ENCODE peak calls at places on chromosome 17, in four cellular contexts. Z is ascending aorta, P is lower leg skin, Q is pancreas. U is an unnamed sample.

GRCh38 chr17:12789075-12789975 is at the start of gene ARHGAP44:
- DNase-seq in Z (peak), Q (peak), P (peak), U (peak)

GRCh38 chr17:81394377-81394747 is 895 bp upstream of the BAHCC1 start:
- DNase-seq in Q (no peak), Z (no peak), P (no peak), U (no peak)

GRCh38 chr17:51733166-51733565 is 425.3 kb downstream of the CA10 start:
- DNase-seq in Q (no peak), Z (no peak), P (no peak), U (no peak)

GRCh38 chr17:10631048-10631700 is 25.9 kb downstream of the MYH3 start:
- DNase-seq in P (no peak), Q (no peak), Z (no peak), U (peak)

GRCh38 chr17:80920406-80920805 is 71.2 kb upstream of the CHMP6 start:
- DNase-seq in Z (no peak), P (no peak), Q (no peak), U (peak)

GRCh38 chr17:37518816-37519215 is 29.1 kb downstream of the DUSP14 start:
- DNase-seq in P (no peak), Z (no peak), Q (no peak), U (no peak)

GRCh38 chr17:38939987-38940386 is 14.6 kb downstream of the LASP1NB start:
- DNase-seq in Z (no peak), Q (no peak), P (no peak), U (no peak)

GRCh38 chr17:78019976-78020716 is 61.6 kb downstream of the TNRC6C start:
- DNase-seq in P (no peak), Z (no peak), Q (no peak), U (no peak)

GRCh38 chr17:38660097-38661026 is 14.4 kb downstream of the EPOP start:
- DNase-seq in Q (no peak), P (no peak), Z (no peak), U (no peak)

GRCh38 chr17:37309051-37309450 is 66.7 kb upstream of the C17orf78 start:
- DNase-seq in Z (no peak), P (no peak), Q (no peak), U (no peak)

GRCh38 chr17:40554646-40555295 is 10.5 kb downstream of the CCR7 start:
- DNase-seq in Q (no peak), P (peak), Z (peak), U (no peak)

GRCh38 chr17:81399481-81400153 is 4.4 kb downstream of the BAHCC1 start:
- DNase-seq in P (no peak), Q (no peak), Z (no peak), U (no peak)

GRCh38 chr17:12229315-12229714 is 208.6 kb downstream of the MAP2K4 start:
- DNase-seq in Z (no peak), P (no peak), Q (no peak), U (no peak)

GRCh38 chr17:2797226-2797625 is 988 bp downstream of the RAP1GAP2 start:
- DNase-seq in P (no peak), Z (no peak), Q (no peak), U (no peak)

GRCh38 chr17:37299257-37299985 is 76.4 kb upstream of the C17orf78 start:
- DNase-seq in P (no peak), Q (no peak), Z (no peak), U (peak)

GRCh38 chr17:60065136-60065535 is 13.6 kb downstream of the HEATR6 start:
- DNase-seq in Q (no peak), P (no peak), Z (no peak), U (peak)

GRCh38 chr17:19386974-19387920 is at the start of gene MFAP4:
- DNase-seq in Z (peak), Q (no peak), P (peak), U (peak)

GRCh38 chr17:13597723-13598347 is 3.9 kb downstream of the HS3ST3A1 start:
- DNase-seq in Q (no peak), P (no peak), Z (no peak), U (peak)

GRCh38 chr17:63984651-63985386 is 12.1 kb upstream of the SCN4A start:
- DNase-seq in P (peak), Q (no peak), Z (peak), U (peak)

GRCh38 chr17:15998031-15998574 is 1.4 kb downstream of the ZSWIM7 start:
- DNase-seq in Z (no peak), Q (no peak), P (no peak), U (no peak)
- H3K4me3 ChIP-seq in Z (peak), Q (no peak), P (no peak), U (peak)

GRCh38 chr17:73952498-73953205 is 250.8 kb upstream of the RPL38 start:
- DNase-seq in Z (no peak), P (peak), Q (peak), U (no peak)

GRCh38 chr17:73953206-73954033 is 250.1 kb upstream of the RPL38 start:
- DNase-seq in Q (no peak), Z (no peak), P (no peak), U (no peak)

GRCh38 chr17:73950515-73950914 is 253.0 kb upstream of the RPL38 start:
- DNase-seq in Z (no peak), P (peak), Q (no peak), U (no peak)

GRCh38 chr17:73949903-73950302 is 253.6 kb upstream of the RPL38 start:
- DNase-seq in P (no peak), Z (no peak), Q (peak), U (no peak)

GRCh38 chr17:73952136-73952497 is 251.4 kb upstream of the RPL38 start:
- DNase-seq in Z (no peak), P (peak), Q (no peak), U (no peak)
- H3K4me3 ChIP-seq in Z (peak), P (no peak), Q (no peak), U (no peak)

GRCh38 chr17:50632637-50633036 is 2.0 kb upstream of the ABCC3 start:
- DNase-seq in Z (no peak), P (no peak), Q (no peak), U (no peak)
- H3K4me3 ChIP-seq in Z (no peak), P (no peak), Q (no peak), U (no peak)

GRCh38 chr17:35496470-35497290 is 40.8 kb downstream of the SLFN12L start:
- DNase-seq in Q (no peak), P (no peak), Z (no peak), U (no peak)
- H3K4me3 ChIP-seq in Q (no peak), P (no peak), Z (no peak), U (no peak)

GRCh38 chr17:74757502-74757901 is 9.1 kb downstream of the NHERF1 start:
- DNase-seq in P (no peak), Z (no peak), Q (no peak), U (no peak)

GRCh38 chr17:74758846-74759163 is 10.4 kb downstream of the NHERF1 start:
- DNase-seq in Z (no peak), P (no peak), Q (no peak), U (no peak)

GRCh38 chr17:74756891-74757290 is 8.5 kb downstream of the NHERF1 start:
- DNase-seq in Z (no peak), P (no peak), Q (no peak), U (no peak)

GRCh38 chr17:74759243-74759801 is 10.9 kb downstream of the NHERF1 start:
- DNase-seq in Q (no peak), Z (no peak), P (no peak), U (no peak)

DNA sequence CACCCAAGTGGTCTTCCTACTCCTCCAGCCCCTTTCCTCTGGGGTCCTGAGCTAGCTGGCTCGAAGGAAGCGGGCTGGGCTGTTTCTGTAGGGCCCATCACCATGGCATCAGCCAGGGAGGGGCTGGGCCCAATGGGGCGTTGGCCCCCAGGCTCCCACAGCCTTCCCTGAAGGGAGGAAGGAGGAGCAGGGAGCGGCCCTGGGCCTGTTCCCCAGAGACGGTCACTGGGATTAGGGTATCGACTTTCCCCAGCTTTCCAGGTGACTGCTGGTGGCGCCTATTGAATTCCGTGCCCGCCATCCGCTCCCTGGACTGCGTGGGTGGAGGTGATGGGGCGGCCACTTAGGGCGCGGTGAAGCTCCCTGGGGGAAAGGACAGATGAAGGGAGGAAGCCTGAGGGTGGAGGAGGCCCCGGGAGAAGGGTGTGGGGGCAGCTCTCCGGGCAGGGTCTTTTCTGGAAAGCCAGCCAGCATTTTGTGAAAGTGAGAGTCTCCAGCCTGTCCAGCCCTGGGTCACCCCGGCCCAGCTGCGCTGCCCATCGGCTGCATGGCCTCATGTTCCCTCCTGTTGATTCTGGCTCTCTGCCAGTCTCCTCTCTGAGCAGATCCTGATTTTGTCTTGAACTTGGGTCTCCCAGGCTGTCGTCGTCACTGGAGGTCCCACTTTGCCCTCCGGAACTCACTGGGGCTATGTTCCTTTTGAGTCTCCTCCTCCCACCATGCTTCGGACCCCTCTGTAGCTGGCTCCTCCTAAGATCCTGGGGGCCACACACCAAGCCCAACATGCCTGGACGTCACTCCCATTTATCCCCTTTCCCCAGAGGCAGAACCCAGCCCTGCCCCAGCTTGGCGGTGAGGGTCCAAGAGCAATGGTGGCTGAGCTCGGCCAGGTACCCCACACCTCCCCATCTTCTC is 9.8 kb downstream of the NHERF1 start:
- DNase-seq in Q (no peak), P (no peak), Z (no peak), U (peak)
- H3K4me3 ChIP-seq in Q (no peak), P (no peak), Z (no peak), U (no peak)

GRCh38 chr17:70447588-70447987 is 278.3 kb downstream of the KCNJ2 start:
- DNase-seq in P (no peak), Q (no peak), Z (no peak), U (no peak)
- H3K4me3 ChIP-seq in P (no peak), Q (no peak), Z (no peak), U (no peak)

GRCh38 chr17:42180411-42180921 is 476 bp downstream of the KCNH4 start:
- DNase-seq in Q (no peak), Z (no peak), P (no peak), U (no peak)

GRCh38 chr17:42180922-42181850 is at the start of gene KCNH4:
- DNase-seq in P (peak), Q (peak), Z (peak), U (peak)

GRCh38 chr17:42179335-42179734 is 1.6 kb downstream of the KCNH4 start:
- DNase-seq in P (no peak), Q (no peak), Z (no peak), U (no peak)

GRCh38 chr17:42178817-42179216 is 2.1 kb downstream of the KCNH4 start:
- DNase-seq in P (no peak), Q (no peak), Z (no peak), U (no peak)

GRCh38 chr17:42179911-42180410 is 981 bp downstream of the KCNH4 start:
- DNase-seq in Q (peak), P (no peak), Z (no peak), U (peak)
- H3K4me3 ChIP-seq in Q (no peak), P (no peak), Z (no peak), U (no peak)

DNA sequence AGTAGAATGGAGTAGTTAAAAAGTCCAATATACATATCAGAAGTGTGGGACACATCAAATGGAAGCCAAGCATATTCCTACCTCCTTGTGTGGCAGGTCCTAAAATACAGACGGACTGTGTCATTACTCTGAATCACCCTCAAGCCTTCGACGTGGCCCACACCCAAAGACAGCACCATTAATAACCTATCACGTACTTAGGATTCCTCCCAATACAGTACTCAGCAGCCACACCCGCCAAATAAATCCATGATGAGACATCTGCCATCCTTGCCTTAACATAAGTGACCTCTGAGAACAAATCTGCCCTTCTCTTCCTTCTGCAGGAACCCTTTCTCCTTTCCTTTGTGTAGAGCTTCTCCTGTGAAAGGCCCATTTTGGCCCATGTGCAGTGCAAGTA is 38.8 kb downstream of the UBE2G1 start:
- DNase-seq in Z (peak), Q (no peak), P (no peak), U (peak)
- H3K4me3 ChIP-seq in Z (no peak), Q (no peak), P (no peak), U (no peak)

GRCh38 chr17:18318771-18319450 is 3.8 kb downstream of the SMCR8 start:
- DNase-seq in P (no peak), Q (no peak), Z (no peak), U (no peak)
- H3K4me3 ChIP-seq in P (no peak), Q (no peak), Z (no peak), U (peak)

U was measured in fibroblast of pulmonary artery.